ENCODE peak calls at places on chromosomes 11 and 22, in four cellular contexts. H is H9, I is mesendoderm, M is H1. Q is an unnamed sample.

GRCh38 chr11:28606930-28607329 is 498.7 kb downstream of the METTL15 start:
- DNase-seq in I (peak; percentile 70), M (no peak), H (peak; percentile 65), Q (no peak)

GRCh38 chr11:45022294-45023064 is 71.8 kb upstream of the TP53I11 start:
- DNase-seq in I (peak; percentile 71), M (no peak), H (no peak), Q (peak; percentile 20)

GRCh38 chr11:35313066-35313765 is 106.1 kb downstream of the SLC1A2 start:
- DNase-seq in M (no peak), H (no peak), I (no peak), Q (no peak)

GRCh38 chr11:93563857-93564256 is 20.7 kb upstream of the SMCO4 start:
- DNase-seq in H (no peak), I (no peak), M (no peak), Q (no peak)

GRCh38 chr11:13283636-13284035 is 6.0 kb downstream of the BMAL1 start:
- DNase-seq in M (peak; percentile 62), I (peak; percentile 85), H (peak; percentile 81), Q (no peak)

GRCh38 chr11:94737171-94737611 is 31.0 kb upstream of the AMOTL1 start:
- DNase-seq in I (peak; percentile 80), M (no peak), H (no peak), Q (peak; percentile 54)

GRCh38 chr22:49858827-49859226 is 5.2 kb downstream of the ZBED4 start:
- DNase-seq in M (no peak), H (no peak), I (no peak), Q (no peak)

GRCh38 chr22:39545310-39546063 is 12.9 kb upstream of the RPS19BP1 start:
- DNase-seq in I (peak; percentile 77), M (peak; percentile 92), H (peak; percentile 83), Q (no peak)

GRCh38 chr22:33357894-33358440 is 299.8 kb upstream of the SYN3 start:
- DNase-seq in M (no peak), H (no peak), I (no peak), Q (no peak)

GRCh38 chr22:40694409-40694808 is 15.1 kb downstream of the MCHR1 start:
- DNase-seq in M (no peak), H (no peak), I (no peak), Q (no peak)

GRCh38 chr11:29018631-29019030 is 910.4 kb downstream of the METTL15 start:
- DNase-seq in M (no peak), H (no peak), I (peak; percentile 56), Q (peak; percentile 89)

GRCh38 chr11:63491240-63491587 is 247 bp upstream of the PLAAT5 start:
- DNase-seq in H (no peak), M (no peak), I (peak; percentile 54), Q (no peak)

GRCh38 chr11:63491614-63492372 is 826 bp upstream of the PLAAT5 start:
- DNase-seq in H (no peak), M (no peak), I (peak; percentile 68), Q (peak; percentile 46)

GRCh38 chr11:63489879-63490278 is 1.1 kb downstream of the PLAAT5 start:
- DNase-seq in H (peak; percentile 64), M (no peak), I (peak; percentile 89), Q (no peak)

GRCh38 chr11:63492441-63492840 is 1.5 kb upstream of the PLAAT5 start:
- DNase-seq in I (no peak), M (no peak), H (no peak), Q (no peak)

GRCh38 chr11:63490551-63491239 is at the start of gene PLAAT5:
- DNase-seq in I (peak; percentile 84), M (peak; percentile 73), H (peak; percentile 58), Q (no peak)
- H3K27ac ChIP-seq in I (peak within 1 kb of the TSS; percentile 93), M (peak within 1 kb of the TSS; percentile 23), H (no peak within 1 kb of the TSS), Q (no peak within 1 kb of the TSS)

GRCh38 chr22:48209473-48210271 is 1447.2 kb downstream of the TBC1D22A start:
- DNase-seq in I (no peak), H (no peak), M (no peak), Q (no peak)

GRCh38 chr22:48208894-48209293 is 1446.4 kb downstream of the TBC1D22A start:
- DNase-seq in I (no peak), M (no peak), H (no peak), Q (no peak)

GRCh38 chr22:48217596-48217995 is 1455.1 kb downstream of the TBC1D22A start:
- DNase-seq in M (no peak), I (no peak), H (peak; percentile 5), Q (no peak)

GRCh38 chr22:48210812-48211211 is 1448.4 kb downstream of the TBC1D22A start:
- DNase-seq in H (no peak), I (no peak), M (no peak), Q (no peak)

GRCh38 chr22:48212727-48213126 is 1450.3 kb downstream of the TBC1D22A start:
- DNase-seq in I (no peak), M (no peak), H (no peak), Q (no peak)
- H4K5ac ChIP-seq in I (no peak overlapping the region), M (no peak overlapping the region), H (no peak overlapping the region), Q (no peak overlapping the region)

DNA sequence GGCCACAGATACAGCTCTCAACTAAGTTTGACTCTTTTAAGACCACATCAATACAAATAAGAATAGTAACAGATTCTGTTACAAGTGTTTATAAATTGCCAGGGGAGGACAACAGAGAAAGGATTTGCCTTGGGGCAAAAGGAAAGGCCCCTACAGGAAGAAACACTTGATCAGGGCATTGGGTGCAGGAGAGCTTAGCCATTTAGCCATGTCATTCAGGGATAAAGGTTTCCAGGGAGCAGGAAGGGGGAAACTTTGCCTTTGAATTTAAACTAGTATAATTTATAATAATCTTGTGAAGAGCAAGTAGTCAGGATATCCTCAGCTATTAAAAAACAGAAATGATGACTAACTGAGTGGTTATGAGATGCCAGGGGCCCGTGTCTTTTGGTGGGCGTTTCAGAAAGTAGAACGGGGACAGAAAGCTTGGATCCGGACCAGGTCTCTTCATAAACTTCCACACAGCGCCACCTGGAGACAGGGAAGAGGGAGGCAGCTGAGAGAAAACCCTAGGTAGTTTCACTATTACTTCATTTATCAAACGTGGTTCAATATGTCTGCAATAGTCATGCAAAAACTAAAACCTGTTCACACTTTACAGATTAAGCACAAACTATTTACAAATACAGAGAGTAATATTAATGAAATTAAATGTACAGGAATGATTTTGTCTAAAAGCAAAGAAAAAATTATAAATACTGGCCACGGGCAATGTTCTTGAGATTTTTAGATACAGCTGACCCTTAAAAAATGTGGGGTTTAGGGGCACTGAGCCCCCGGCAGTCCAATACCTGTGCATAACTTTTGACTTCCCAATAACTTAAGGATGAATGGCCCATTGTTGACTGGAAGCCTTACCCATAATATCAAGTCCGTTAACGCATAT is 11.0 kb upstream of the SLC5A4 start:
- DNase-seq in H (peak; percentile 65), M (peak; percentile 79), I (peak; percentile 78), Q (peak; percentile 67)
- H3K27ac ChIP-seq in H (no peak overlapping the region), M (no peak overlapping the region), I (no peak overlapping the region), Q (no peak overlapping the region)

GRCh38 chr11:36974771-36975170 is 376.7 kb upstream of the RAG2 start:
- DNase-seq in M (no peak), H (no peak), I (no peak), Q (no peak)

DNA sequence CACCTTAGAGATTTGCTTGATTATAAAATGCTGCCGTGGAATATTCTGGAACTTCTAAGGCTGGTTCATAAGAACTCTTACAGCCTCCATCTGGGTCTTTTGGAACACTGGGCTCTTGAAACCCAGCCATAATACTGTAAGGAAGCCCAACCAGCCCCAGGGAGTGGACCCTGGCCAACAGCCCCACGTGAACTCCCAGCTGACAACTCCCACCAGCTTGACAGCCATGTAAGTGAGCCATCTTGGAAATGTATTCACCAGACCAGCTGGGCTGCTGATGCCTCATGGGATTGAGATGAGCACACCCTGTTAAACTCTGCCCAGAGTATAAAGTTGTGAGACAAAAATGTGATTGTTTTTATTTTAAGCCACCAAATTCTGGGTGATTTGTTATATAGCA is 378.7 kb upstream of the RAG2 start:
- DNase-seq in M (no peak), I (no peak), H (no peak), Q (no peak)
- H4K5ac ChIP-seq in M (no peak overlapping the region), I (no peak overlapping the region), H (no peak overlapping the region), Q (no peak overlapping the region)

DNA sequence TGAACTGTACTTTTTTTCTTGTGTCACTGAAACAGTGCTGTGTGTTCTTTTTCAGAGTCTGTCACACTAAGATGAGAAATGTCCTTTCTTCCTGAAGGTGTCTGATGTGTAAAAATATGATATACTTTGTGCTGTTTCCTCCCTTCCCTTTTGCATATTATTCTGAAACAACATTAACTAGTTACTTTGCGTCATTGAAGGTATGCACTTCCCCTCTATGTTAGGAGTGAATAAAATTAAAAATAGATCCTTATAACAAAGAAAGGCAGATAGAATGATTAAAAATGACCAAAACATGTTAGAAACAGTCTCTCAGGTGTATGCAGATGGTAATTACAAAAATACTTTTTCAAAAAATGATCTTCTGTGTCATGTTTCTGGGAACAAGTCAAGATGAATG is 1.6 kb upstream of the RAB30 start:
- DNase-seq in M (no peak), H (no peak), I (no peak), Q (no peak)
- H3K27ac ChIP-seq in M (no peak overlapping the region), H (no peak overlapping the region), I (no peak overlapping the region), Q (no peak overlapping the region)

GRCh38 chr11:104649002-104649401 is 249.3 kb downstream of the CASP12 start:
- DNase-seq in I (no peak), M (no peak), H (no peak), Q (no peak)

GRCh38 chr11:104657083-104657482 is 241.2 kb downstream of the CASP12 start:
- DNase-seq in H (no peak), I (no peak), M (no peak), Q (no peak)

GRCh38 chr11:104654414-104654813 is 243.8 kb downstream of the CASP12 start:
- DNase-seq in I (no peak), M (no peak), H (no peak), Q (no peak)

GRCh38 chr11:104650234-104650633 is 248.0 kb downstream of the CASP12 start:
- DNase-seq in M (peak; percentile 51), I (peak; percentile 56), H (no peak), Q (no peak)

GRCh38 chr11:104653011-104653806 is 245.1 kb downstream of the CASP12 start:
- DNase-seq in I (no peak), H (no peak), M (no peak), Q (no peak)
- H4K5ac ChIP-seq in I (no peak overlapping the region), H (no peak overlapping the region), M (no peak overlapping the region), Q (no peak overlapping the region)

DNA sequence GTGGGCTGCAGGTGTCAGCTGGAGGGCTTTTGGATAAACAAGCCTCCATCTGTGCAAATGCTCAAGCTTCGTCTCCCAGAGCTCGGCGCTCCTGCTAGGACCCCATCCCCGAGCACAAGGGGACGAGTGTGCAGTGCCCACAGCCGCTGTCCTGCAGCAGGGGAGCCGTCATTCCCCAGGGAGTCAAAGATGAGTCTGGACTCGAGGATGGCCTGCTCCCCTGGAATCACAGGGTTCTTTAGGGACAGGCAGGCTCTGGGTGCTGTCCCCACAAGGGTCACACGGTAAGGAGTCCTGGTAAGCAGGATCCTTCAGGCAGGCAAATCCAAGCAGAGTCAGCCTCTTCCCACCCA is 50.2 kb downstream of the APOL1 start:
- DNase-seq in M (no peak), I (no peak), H (no peak), Q (no peak)
- H3K27ac ChIP-seq in M (no peak overlapping the region), I (no peak overlapping the region), H (no peak overlapping the region), Q (peak overlapping the region; percentile 98)